ENCODE peak calls at places on chromosomes 2 and 18, in five cellular contexts. J is SK-N-SH, I is K562, G is HepG2, D is GM12878. K is an unnamed sample.

GRCh38 chr2:26033270-26033768 is 565 bp upstream of the RAB10 start:
- DNase-seq in I (no peak), G (peak), J (no peak), D (no peak), K (peak)

GRCh38 chr2:62046141-62046540 is 140.7 kb downstream of the COMMD1 start:
- DNase-seq in J (no peak), D (no peak), I (no peak), G (no peak), K (no peak)

GRCh38 chr2:88234760-88235159 is 64.6 kb downstream of the THNSL2 start:
- DNase-seq in G (no peak), I (no peak), J (no peak), D (no peak), K (no peak)

GRCh38 chr2:197201874-197202273 is 108.7 kb downstream of the ANKRD44 start:
- DNase-seq in D (no peak), G (no peak), J (no peak), I (no peak), K (no peak)

GRCh38 chr2:27057184-27057583 is 5.7 kb downstream of the AGBL5 start:
- DNase-seq in D (no peak), G (no peak), J (no peak), I (no peak), K (no peak)

GRCh38 chr2:234308814-234309195 is 188.1 kb downstream of the ARL4C start:
- DNase-seq in I (no peak), G (no peak), J (no peak), D (peak), K (no peak)

GRCh38 chr2:111653103-111653624 is 230.8 kb downstream of the ANAPC1 start:
- DNase-seq in D (no peak), I (no peak), J (no peak), G (no peak), K (no peak)

GRCh38 chr18:77043541-77044280 is 88.9 kb downstream of the MBP start:
- DNase-seq in I (no peak), G (no peak), J (no peak), D (no peak), K (no peak)

GRCh38 chr2:224178085-224178484 is 139.0 kb upstream of the SERPINE2 start:
- DNase-seq in J (no peak), I (no peak), G (no peak), D (no peak), K (no peak)

GRCh38 chr2:147689510-147689909 is 155.3 kb upstream of the ACVR2A start:
- DNase-seq in G (no peak), J (no peak), D (peak), I (no peak), K (no peak)

GRCh38 chr2:105236060-105236424 is 5.5 kb upstream of the GPR45 start:
- DNase-seq in D (no peak), I (no peak), J (no peak), G (no peak), K (no peak)

GRCh38 chr2:109736177-109736827 is 57.8 kb upstream of the RGPD5 start:
- DNase-seq in D (no peak), J (peak), I (no peak), G (peak), K (no peak)

GRCh38 chr2:157785200-157785599 is 90.9 kb downstream of the ACVR1 start:
- DNase-seq in D (no peak), I (no peak), G (no peak), J (no peak), K (no peak)

GRCh38 chr2:230668184-230668938 is 44.3 kb upstream of the CAB39 start:
- DNase-seq in I (no peak), G (no peak), D (peak), J (no peak), K (no peak)

DNA sequence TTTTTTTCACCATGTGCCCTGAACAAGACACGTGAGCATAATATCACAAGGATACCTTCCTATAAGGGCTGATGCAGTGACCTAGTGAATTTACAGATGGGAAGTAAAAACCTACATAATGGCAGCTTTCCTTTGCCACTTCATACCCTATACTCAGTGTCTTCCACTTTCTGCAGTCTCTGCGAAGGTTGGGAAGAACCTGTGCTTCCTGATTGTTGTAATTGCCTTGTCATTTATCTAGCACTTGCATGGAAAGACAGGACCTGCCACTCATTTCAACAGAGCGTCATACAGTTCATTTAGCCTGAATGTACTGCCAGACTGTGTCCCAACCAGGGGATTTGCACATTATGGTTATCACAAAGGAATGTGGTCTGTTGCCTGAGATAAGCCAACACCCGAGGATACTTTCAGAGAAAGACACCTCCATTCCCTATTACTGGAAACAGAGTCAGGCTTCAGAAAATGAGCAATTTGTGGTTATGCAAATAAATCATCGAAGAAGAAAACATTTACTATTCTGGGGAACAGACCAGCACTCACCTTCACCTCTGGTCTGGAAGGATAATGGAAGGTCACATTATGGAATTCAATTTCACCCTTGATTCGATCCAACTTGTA is 55.0 kb downstream of the ABCB11 start:
- DNase-seq in I (peak), D (no peak), J (no peak), G (no peak), K (no peak)
- TF ChIP-seq CHD2 in I (no peak), D (no peak), J (no peak), G (no peak), K (no peak)

GRCh38 chr2:86308356-86308755 is 29.1 kb downstream of the REEP1 start:
- DNase-seq in I (no peak), J (no peak), G (no peak), D (no peak), K (no peak)

GRCh38 chr2:86309966-86310365 is 27.5 kb downstream of the REEP1 start:
- DNase-seq in G (no peak), D (no peak), I (no peak), J (no peak), K (no peak)

GRCh38 chr2:86311879-86312278 is 25.5 kb downstream of the REEP1 start:
- DNase-seq in I (no peak), G (no peak), D (no peak), J (no peak), K (no peak)

GRCh38 chr2:86307431-86307830 is 30.0 kb downstream of the REEP1 start:
- DNase-seq in G (no peak), D (no peak), I (no peak), J (no peak), K (no peak)

DNA sequence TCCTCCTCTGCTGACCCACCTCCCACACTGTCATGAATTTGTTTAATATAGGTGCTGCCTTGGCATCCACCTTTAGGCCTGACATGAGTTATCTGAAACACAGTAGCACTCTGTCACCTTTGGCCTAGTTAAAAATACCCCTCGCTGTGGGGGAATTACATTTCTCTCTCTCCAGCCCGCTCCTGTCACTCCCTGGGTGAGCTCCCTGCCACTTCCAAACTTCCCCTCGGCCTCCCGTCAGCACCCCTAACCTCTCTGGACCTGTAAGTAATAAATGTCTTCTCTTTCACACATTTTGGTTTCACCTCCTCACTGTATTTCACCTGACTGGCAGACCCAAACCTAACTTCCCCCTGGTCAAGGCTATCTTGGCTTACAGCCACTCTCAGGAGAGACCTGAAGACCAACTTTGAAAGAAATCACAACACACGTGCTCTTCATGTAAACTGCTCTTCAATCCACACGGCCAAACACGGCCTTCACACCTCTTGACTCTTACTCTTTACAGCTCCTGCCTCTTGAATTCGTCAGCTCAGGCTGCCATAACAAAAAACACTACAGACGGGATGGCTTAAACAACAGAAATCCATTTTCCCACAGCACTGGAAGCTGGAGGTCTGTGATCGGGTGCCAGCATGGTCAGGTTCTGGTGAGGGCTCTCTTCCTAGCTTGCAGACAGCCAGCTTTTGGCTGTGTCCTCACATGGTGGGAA is 28.3 kb downstream of the REEP1 start:
- DNase-seq in G (no peak), D (no peak), J (no peak), I (no peak), K (no peak)
- TF ChIP-seq SIN3A in G (no peak), D (no peak), J (no peak), I (no peak), K (no peak)

DNA sequence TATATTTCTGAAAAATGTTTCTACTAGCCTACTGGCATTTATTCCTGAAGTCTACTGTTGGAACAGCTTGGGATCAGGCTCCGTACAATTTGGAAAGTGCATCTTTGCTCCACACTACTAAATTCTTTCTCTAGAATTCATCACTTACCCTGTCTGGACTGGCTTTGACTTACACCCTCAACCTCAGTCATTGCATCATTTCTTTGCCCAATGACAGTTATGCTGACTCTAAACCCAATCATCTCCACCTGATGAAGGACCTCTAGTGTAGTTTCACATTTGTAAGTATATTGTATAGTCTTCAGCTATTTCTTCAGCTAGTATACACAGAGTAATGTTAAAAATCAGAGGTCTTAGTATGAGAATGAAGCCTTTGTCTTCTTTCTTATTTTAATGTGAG is 359.6 kb upstream of the MC4R start:
- DNase-seq in J (no peak), I (no peak), G (no peak), D (no peak), K (no peak)
- TF ChIP-seq CHD2 in J (no peak), I (no peak), G (no peak), D (no peak), K (no peak)

GRCh38 chr2:66698879-66699278 is 264.0 kb downstream of the MEIS1 start:
- DNase-seq in D (no peak), G (no peak), I (no peak), J (no peak), K (no peak)
- TF ChIP-seq SIN3A in D (no peak), G (no peak), I (no peak), J (no peak), K (no peak)

GRCh38 chr2:23601301-23601965 is 216.5 kb downstream of the KLHL29 start:
- DNase-seq in I (no peak), J (no peak), G (no peak), D (no peak), K (no peak)
- TF ChIP-seq CHD2 in I (no peak), J (no peak), G (no peak), D (no peak), K (no peak)

K was measured in H1.